ENCODE peak calls at places on chromosomes 5 and 9, in seven cellular contexts. L is NK-92 treated with Interleukin-12 subunit alpha and Interleukin-12 subunit beta, amount 100 ng/mL, for 24 hours; Y is aorta; T is small intestine; B is amniotic stem cell; G is activated gamma-delta T cell; X is NCI-H345. P is an unnamed sample.

GRCh38 chr9:110207071-110207923 is 662 bp downstream of the C9orf152 start:
- DNase-seq in L (no peak), Y (no peak), T (peak), B (no peak), G (no peak), X (peak), P (no peak)

GRCh38 chr5:64526709-64527439 is 21.1 kb downstream of the RGS7BP start:
- DNase-seq in L (no peak), Y (no peak), T (no peak), B (no peak), G (no peak), X (peak), P (no peak)

GRCh38 chr5:114898602-114899001 is 271.1 kb downstream of the TRIM36 start:
- DNase-seq in L (no peak), Y (no peak), T (no peak), B (no peak), G (no peak), X (no peak), P (no peak)

GRCh38 chr5:96001262-96001661 is 39.6 kb upstream of the ELL2 start:
- DNase-seq in L (no peak), Y (no peak), T (peak), B (no peak), G (no peak), X (no peak), P (no peak)

GRCh38 chr9:113504725-113505590 is 41.4 kb downstream of the RGS3 start:
- DNase-seq in L (no peak), Y (no peak), T (peak), B (no peak), G (no peak), X (no peak), P (no peak)

GRCh38 chr5:61813361-61813760 is 481.3 kb downstream of the ZSWIM6 start:
- DNase-seq in L (no peak), Y (no peak), T (no peak), B (no peak), G (no peak), X (no peak), P (no peak)

GRCh38 chr5:19531374-19531952 is 456.5 kb downstream of the CDH18 start:
- DNase-seq in L (no peak), Y (no peak), T (no peak), B (no peak), G (no peak), X (no peak), P (no peak)

GRCh38 chr5:97425511-97425910 is 242.5 kb upstream of the RIOK2 start:
- DNase-seq in L (no peak), Y (no peak), T (no peak), B (no peak), G (no peak), X (no peak), P (no peak)

GRCh38 chr5:14813747-14814146 is 57.8 kb downstream of the ANKH start:
- DNase-seq in L (no peak), Y (no peak), T (no peak), B (no peak), G (no peak), X (no peak), P (no peak)

GRCh38 chr5:121982089-121982488 is 20.3 kb downstream of the SRFBP1 start:
- DNase-seq in L (no peak), Y (no peak), T (no peak), B (no peak), G (no peak), X (no peak), P (no peak)

GRCh38 chr5:74767579-74767913 is 497 bp downstream of the NSA2 start:
- DNase-seq in L (no peak), Y (no peak), T (peak), B (peak), G (no peak), X (peak), P (no peak)

GRCh38 chr9:129585352-129585751 is 35.5 kb downstream of the C9orf50 start:
- DNase-seq in L (no peak), Y (no peak), T (no peak), B (no peak), G (no peak), X (no peak), P (no peak)

GRCh38 chr5:72463499-72464052 is 43.6 kb downstream of the ZNF366 start:
- DNase-seq in L (no peak), Y (no peak), T (no peak), B (no peak), G (no peak), X (no peak), P (no peak)

GRCh38 chr5:72443883-72444282 is 63.3 kb downstream of the ZNF366 start:
- DNase-seq in L (no peak), Y (no peak), T (no peak), B (no peak), G (no peak), X (no peak), P (no peak)

GRCh38 chr9:124198948-124199347 is 58.8 kb upstream of the NEK6 start:
- DNase-seq in L (no peak), Y (no peak), T (no peak), B (no peak), G (no peak), X (no peak), P (peak)

GRCh38 chr9:3246231-3246630 is 279.6 kb downstream of the RFX3 start:
- DNase-seq in L (no peak), Y (no peak), T (no peak), B (no peak), G (no peak), X (no peak), P (no peak)

GRCh38 chr5:147485046-147485445 is 24.8 kb downstream of the DPYSL3 start:
- DNase-seq in L (no peak), Y (no peak), T (no peak), B (peak), G (no peak), X (no peak), P (no peak)

GRCh38 chr5:168317521-168318147 is 26.2 kb downstream of the WWC1 start:
- DNase-seq in L (no peak), Y (no peak), T (peak), B (peak), G (no peak), X (peak), P (peak)

GRCh38 chr5:174690256-174690655 is 34.1 kb upstream of the MSX2 start:
- DNase-seq in L (no peak), Y (no peak), T (no peak), B (no peak), G (no peak), X (no peak), P (no peak)

GRCh38 chr9:755454-756381 is 85.8 kb upstream of the DMRT1 start:
- DNase-seq in L (peak), Y (no peak), T (peak), B (peak), G (no peak), X (no peak), P (no peak)

GRCh38 chr5:119207105-119207504 is 136.2 kb downstream of the DMXL1 start:
- DNase-seq in L (no peak), Y (no peak), T (no peak), B (no peak), G (no peak), X (no peak), P (no peak)

GRCh38 chr9:97529363-97530076 is 28.1 kb downstream of the TMOD1 start:
- DNase-seq in L (no peak), Y (no peak), T (no peak), B (no peak), G (no peak), X (peak), P (no peak)

GRCh38 chr9:134491436-134491835 is 150.2 kb upstream of the COL5A1 start:
- DNase-seq in L (no peak), Y (peak), T (no peak), B (no peak), G (no peak), X (no peak), P (peak)

GRCh38 chr5:122942164-122942914 is 94.2 kb downstream of the PPIC start:
- DNase-seq in L (no peak), Y (no peak), T (no peak), B (peak), G (no peak), X (peak), P (no peak)

GRCh38 chr9:125147401-125147951 is 4.1 kb upstream of the SCAI start:
- DNase-seq in L (no peak), Y (no peak), T (no peak), B (no peak), G (no peak), X (no peak), P (no peak)

GRCh38 chr5:149310488-149310887 is 34.8 kb upstream of the GRPEL2 start:
- DNase-seq in L (no peak), Y (no peak), T (no peak), B (no peak), G (no peak), X (no peak), P (no peak)

P was measured in posterior vena cava.